ENCODE peak calls at places on chromosomes 1 and 21, in ten cellular contexts. E is GM23338, I is sigmoid colon, V is BJ, M is GM06990, O is PC-3, J is right atrium auricular region, Z is NT2/D1, R is stomach, C is adipocyte. P is an unnamed sample.

GRCh38 chr1:160911441-160911840 is 26.5 kb upstream of the ITLN1 start:
- DNase-seq in V (no peak), C (no peak), E (no peak), Z (no peak), I (no peak), O (no peak), M (no peak), R (peak; percentile 59), J (peak; percentile 49), P (no peak)

GRCh38 chr1:162089748-162090147 is 20.3 kb downstream of the NOS1AP start:
- DNase-seq in E (no peak), R (no peak), O (no peak), C (no peak), V (no peak), I (no peak), M (no peak), J (no peak), Z (no peak), P (no peak)

GRCh38 chr1:41892211-41892840 is 26.4 kb downstream of the HIVEP3 start:
- DNase-seq in J (no peak), I (no peak), V (no peak), C (no peak), E (no peak), O (no peak), M (no peak), R (no peak), Z (no peak), P (no peak)

GRCh38 chr21:44496900-44497550 is 41.7 kb downstream of the LRRC3 start:
- DNase-seq in I (no peak), Z (no peak), V (no peak), M (no peak), J (no peak), R (no peak), C (no peak), E (no peak), O (no peak), P (no peak)

GRCh38 chr1:208203127-208203847 is 40.9 kb downstream of the PLXNA2 start:
- DNase-seq in O (peak; percentile 98), C (peak; percentile 58), Z (no peak), V (no peak), R (peak; percentile 81), M (no peak), J (no peak), I (no peak), E (no peak), P (no peak)

GRCh38 chr1:79353224-79353623 is 346.7 kb upstream of the ADGRL4 start:
- DNase-seq in C (peak; percentile 42), R (peak; percentile 33), O (peak; percentile 83), V (no peak), I (no peak), M (no peak), J (no peak), Z (peak; percentile 9), E (peak; percentile 66), P (peak; percentile 35)

GRCh38 chr1:228471762-228472398 is 15.3 kb upstream of the RNF187 start:
- DNase-seq in O (peak; percentile 58), R (no peak), V (no peak), J (no peak), I (no peak), E (peak; percentile 93), M (no peak), C (peak; percentile 20), Z (no peak), P (no peak)

GRCh38 chr1:170886460-170886859 is 48.9 kb upstream of the MROH9 start:
- DNase-seq in O (no peak), R (no peak), I (no peak), M (no peak), Z (no peak), C (no peak), V (no peak), E (no peak), J (no peak), P (no peak)

GRCh38 chr1:19429611-19430010 is 55.7 kb downstream of the CAPZB start:
- DNase-seq in C (no peak), J (no peak), Z (no peak), M (no peak), O (no peak), V (no peak), E (no peak), I (peak; percentile 66), R (no peak), P (no peak)

GRCh38 chr1:21149430-21149861 is 27.3 kb downstream of the EIF4G3 start:
- DNase-seq in Z (no peak), R (peak; percentile 38), M (no peak), E (no peak), C (peak; percentile 69), J (no peak), O (peak; percentile 74), V (peak; percentile 40), I (no peak), P (no peak)

GRCh38 chr21:46159841-46160562 is 4.6 kb upstream of the FTCD start:
- DNase-seq in M (peak; percentile 8), V (no peak), O (no peak), R (peak; percentile 14), J (no peak), C (no peak), Z (no peak), E (no peak), I (peak; percentile 51), P (peak; percentile 5)

DNA sequence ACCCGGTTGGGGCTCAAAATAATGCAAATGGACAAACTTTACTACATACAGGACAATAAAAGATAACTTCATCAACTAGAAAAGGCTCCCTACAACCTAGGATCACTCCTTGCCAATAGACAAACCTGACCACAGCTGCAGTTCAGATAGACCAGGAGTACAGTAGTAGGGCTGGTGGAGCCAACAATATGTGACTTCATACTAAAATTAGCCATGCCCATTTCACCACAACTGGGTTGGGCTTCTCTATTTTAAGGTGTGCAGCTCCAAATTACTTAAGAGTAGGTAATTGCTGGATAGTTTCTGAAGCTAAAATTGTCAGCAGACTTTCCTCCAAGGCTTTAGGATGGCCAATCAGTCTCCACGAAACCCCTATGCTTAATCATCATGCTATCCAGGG is 3.9 kb downstream of the DENND1B start:
- DNase-seq in C (no peak), O (no peak), I (no peak), Z (no peak), R (no peak), E (no peak), V (no peak), J (no peak), M (no peak), P (no peak)
- H3K4me3 ChIP-seq in C (no peak overlapping the region), O (no peak overlapping the region), I (no peak overlapping the region), Z (no peak overlapping the region), R (no peak overlapping the region), E (no peak overlapping the region), V (no peak overlapping the region), J (no peak overlapping the region), M (no peak overlapping the region), P (no peak overlapping the region)

GRCh38 chr1:165892935-165893334 is 65.5 kb downstream of the UCK2 start:
- DNase-seq in I (no peak), M (no peak), J (no peak), O (no peak), V (no peak), Z (no peak), R (no peak), C (no peak), E (no peak), P (no peak)
- H3K36me3 ChIP-seq in I (peaks cover 16% of the 10 kb centered on the region), M (peaks cover 30% of the 10 kb centered on the region), J (peaks cover 14% of the 10 kb centered on the region), O (peaks cover 65% of the 10 kb centered on the region), V (no peaks in the 10 kb centered on the region), Z (peaks cover 80% of the 10 kb centered on the region), R (peaks cover 53% of the 10 kb centered on the region), C (peaks cover 27% of the 10 kb centered on the region), E (peaks cover 32% of the 10 kb centered on the region), P (peaks cover 82% of the 10 kb centered on the region)

GRCh38 chr1:32883338-32883737 is 3.0 kb upstream of the HPCA start:
- DNase-seq in V (no peak), M (no peak), J (no peak), E (no peak), I (no peak), O (no peak), C (no peak), Z (no peak), R (no peak), P (no peak)

GRCh38 chr1:32885691-32886011 is 640 bp upstream of the HPCA start:
- DNase-seq in M (no peak), Z (no peak), V (no peak), C (no peak), E (no peak), O (no peak), I (no peak), J (no peak), R (no peak), P (no peak)

GRCh38 chr1:32883973-32884372 is 2.3 kb upstream of the HPCA start:
- DNase-seq in O (no peak), Z (no peak), V (no peak), E (no peak), C (no peak), M (no peak), R (no peak), J (no peak), I (no peak), P (no peak)

GRCh38 chr1:32886012-32886827 is at the start of gene HPCA:
- DNase-seq in M (no peak), Z (peak; percentile 78), J (no peak), O (peak; percentile 51), C (peak; percentile 74), I (no peak), V (no peak), E (peak; percentile 93), R (peak; percentile 61), P (no peak)

GRCh38 chr1:32884726-32885125 is 1.6 kb upstream of the HPCA start:
- DNase-seq in Z (no peak), E (no peak), I (no peak), R (no peak), O (no peak), C (no peak), V (no peak), J (no peak), M (no peak), P (no peak)
- H3K4me3 ChIP-seq in Z (no peak overlapping the region), E (no peak overlapping the region), I (no peak overlapping the region), R (no peak overlapping the region), O (no peak overlapping the region), C (no peak overlapping the region), V (no peak overlapping the region), J (no peak overlapping the region), M (no peak overlapping the region), P (no peak overlapping the region)

GRCh38 chr1:110152133-110152785 is 2.0 kb downstream of the SLC6A17 start:
- DNase-seq in E (no peak), J (no peak), V (no peak), R (no peak), Z (no peak), M (no peak), I (no peak), O (peak; percentile 59), C (peak; percentile 15), P (no peak)

GRCh38 chr1:110151175-110151715 is 951 bp downstream of the SLC6A17 start:
- DNase-seq in Z (no peak), C (peak; percentile 17), V (no peak), E (peak; percentile 30), M (no peak), J (no peak), I (no peak), R (no peak), O (no peak), P (no peak)

GRCh38 chr1:110150330-110151174 is at the start of gene SLC6A17:
- DNase-seq in R (no peak), V (no peak), I (peak; percentile 45), E (peak; percentile 75), M (peak; percentile 20), C (peak; percentile 69), J (no peak), O (no peak), Z (no peak), P (peak; percentile 81)

GRCh38 chr1:110155878-110156522 is 5.7 kb downstream of the SLC6A17 start:
- DNase-seq in M (peak; percentile 32), J (no peak), Z (peak; percentile 59), C (peak; percentile 74), V (no peak), I (no peak), E (peak; percentile 76), O (peak; percentile 62), R (peak; percentile 65), P (no peak)

GRCh38 chr1:110153407-110153950 is 3.2 kb downstream of the SLC6A17 start:
- DNase-seq in J (no peak), I (no peak), Z (no peak), C (no peak), O (no peak), E (no peak), R (no peak), M (no peak), V (no peak), P (no peak)
- H3K36me3 ChIP-seq in J (no peaks in the 10 kb centered on the region), I (no peaks in the 10 kb centered on the region), Z (no peaks in the 10 kb centered on the region), C (no peaks in the 10 kb centered on the region), O (no peaks in the 10 kb centered on the region), E (no peaks in the 10 kb centered on the region), R (no peaks in the 10 kb centered on the region), M (no peaks in the 10 kb centered on the region), V (no peaks in the 10 kb centered on the region), P (no peaks in the 10 kb centered on the region)

P was measured in BE2C.